ENCODE peak calls at places on chromosomes 12 and 14, in eight cellular contexts. C is PC-3, L is GM12865, Z is fibroblast of mammary gland, D is brain microvascular endothelial cell, X is HCT116, T is left lung, P is mammary epithelial cell. K is an unnamed sample.

GRCh38 chr12:109540526-109541411 is 32.5 kb downstream of the MMAB start:
- DNase-seq in L (no peak), T (no peak), P (no peak), C (no peak), X (no peak), D (no peak), Z (no peak), K (no peak)

GRCh38 chr14:89262041-89262440 is 155.0 kb downstream of the FOXN3 start:
- DNase-seq in L (no peak), X (no peak), P (no peak), Z (no peak), T (no peak), C (no peak), D (no peak), K (no peak)

GRCh38 chr12:69655616-69656336 is 43.3 kb downstream of the BEST3 start:
- DNase-seq in T (no peak), X (no peak), Z (peak; percentile 69), D (peak; percentile 90), L (no peak), C (peak; percentile 9), P (peak; percentile 76), K (peak; percentile 36)

GRCh38 chr14:66432334-66432733 is 53.8 kb upstream of the CCDC196 start:
- DNase-seq in Z (no peak), X (no peak), L (no peak), D (no peak), P (no peak), C (no peak), T (no peak), K (no peak)

GRCh38 chr14:77022219-77022852 is 6.2 kb downstream of the IRF2BPL start:
- DNase-seq in C (peak; percentile 4), P (no peak), Z (no peak), T (no peak), L (peak; percentile 79), X (no peak), D (no peak), K (no peak)

GRCh38 chr12:123940627-123940966 is 32.0 kb downstream of the CCDC92 start:
- DNase-seq in X (no peak), Z (no peak), D (no peak), P (no peak), T (no peak), L (no peak), C (no peak), K (no peak)

GRCh38 chr12:126772171-126772864 is 1494.7 kb upstream of the TMEM132C start:
- DNase-seq in X (peak; percentile 93), P (peak; percentile 39), C (peak; percentile 97), Z (peak; percentile 82), D (no peak), L (peak; percentile 91), T (no peak), K (peak; percentile 10)

GRCh38 chr12:45547822-45548221 is 181.7 kb upstream of the ARID2 start:
- DNase-seq in Z (peak; percentile 16), C (peak; percentile 13), X (no peak), T (no peak), P (no peak), L (peak; percentile 31), D (peak; percentile 4), K (no peak)

GRCh38 chr14:94775082-94775874 is 5.4 kb upstream of the GSC start:
- DNase-seq in Z (no peak), P (no peak), D (no peak), C (no peak), L (no peak), T (no peak), X (no peak), K (no peak)

GRCh38 chr14:21039585-21040369 is 2.4 kb upstream of the RNASE7 start:
- DNase-seq in L (peak; percentile 50), X (peak; percentile 41), D (peak; percentile 53), T (no peak), Z (peak; percentile 73), C (peak; percentile 62), P (peak; percentile 66), K (no peak)

GRCh38 chr12:92871121-92871520 is 58.0 kb downstream of the EEA1 start:
- DNase-seq in D (no peak), C (no peak), L (no peak), X (no peak), Z (no peak), T (no peak), P (no peak), K (no peak)

GRCh38 chr12:118404876-118405521 is 28.6 kb downstream of the SUDS3 start:
- DNase-seq in Z (peak; percentile 71), P (peak; percentile 45), T (no peak), X (peak; percentile 37), L (peak; percentile 58), C (peak; percentile 85), D (peak; percentile 78), K (peak; percentile 31)

GRCh38 chr12:110120878-110121277 is 3.3 kb upstream of the IFT81 start:
- DNase-seq in L (no peak), C (no peak), Z (no peak), T (no peak), D (no peak), X (no peak), P (no peak), K (no peak)

GRCh38 chr12:39375206-39375808 is 67.6 kb downstream of the KIF21A start:
- DNase-seq in P (no peak), D (no peak), T (no peak), C (no peak), L (peak; percentile 29), X (peak; percentile 2), Z (no peak), K (no peak)

GRCh38 chr14:32596390-32596789 is 267.3 kb downstream of the AKAP6 start:
- DNase-seq in X (no peak), D (no peak), C (peak; percentile 52), L (no peak), T (no peak), P (no peak), Z (no peak), K (no peak)

GRCh38 chr14:32595496-32595895 is 266.4 kb downstream of the AKAP6 start:
- DNase-seq in Z (no peak), L (no peak), P (no peak), C (no peak), T (no peak), D (no peak), X (no peak), K (no peak)

GRCh38 chr14:32594766-32595165 is 265.7 kb downstream of the AKAP6 start:
- DNase-seq in L (no peak), Z (peak; percentile 86), P (peak; percentile 23), T (no peak), D (peak; percentile 56), X (no peak), C (peak; percentile 40), K (peak; percentile 63)

GRCh38 chr14:32601908-32602307 is 272.8 kb downstream of the AKAP6 start:
- DNase-seq in T (no peak), C (no peak), Z (peak; percentile 58), P (no peak), D (no peak), X (no peak), L (no peak), K (no peak)

DNA sequence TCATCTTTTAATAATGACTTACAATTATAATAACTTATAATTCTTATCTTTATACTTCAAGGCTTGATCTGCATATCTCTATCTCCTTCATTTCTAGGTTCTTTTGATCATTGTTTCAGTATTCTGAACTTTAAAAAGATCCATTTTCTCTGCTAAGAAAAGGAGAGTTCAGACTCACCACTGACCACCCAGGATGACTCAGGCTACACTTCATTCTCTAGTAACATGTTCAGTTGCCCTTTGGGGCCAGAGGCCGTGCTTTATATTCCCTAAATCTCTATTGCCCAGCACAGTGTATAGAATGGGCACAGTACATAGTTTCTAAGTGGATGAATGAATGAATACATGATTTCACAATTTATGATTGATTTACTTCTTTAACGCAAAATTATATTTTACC is 268.7 kb downstream of the AKAP6 start:
- DNase-seq in T (no peak), D (no peak), Z (peak; percentile 57), X (no peak), C (no peak), L (no peak), P (no peak), K (no peak)
- H3K4me3 ChIP-seq in T (no peak overlapping the region), D (no peak overlapping the region), Z (no peak overlapping the region), X (no peak overlapping the region), C (no peak overlapping the region), L (no peak overlapping the region), P (no peak overlapping the region), K (no peak overlapping the region)

GRCh38 chr12:102950107-102950949 is 7.1 kb upstream of the ASCL1 start:
- DNase-seq in P (no peak), L (peak; percentile 35), D (no peak), C (no peak), T (peak; percentile 80), X (no peak), Z (no peak), K (no peak)
- TF ChIP-seq CTCF in P (peak; percentile 28), L (peak; percentile 7), D (no peak), C (no peak), T (no peak), X (no peak), Z (no peak), K (no peak)

GRCh38 chr14:104659146-104659545 is 30.3 kb upstream of the INF2 start:
- DNase-seq in Z (no peak), X (no peak), L (no peak), T (no peak), C (no peak), D (no peak), P (no peak), K (no peak)

GRCh38 chr14:104656014-104656714 is 33.3 kb upstream of the INF2 start:
- DNase-seq in L (no peak), T (peak; percentile 65), D (no peak), X (no peak), C (no peak), P (no peak), Z (no peak), K (no peak)

GRCh38 chr14:104658325-104658712 is 31.1 kb upstream of the INF2 start:
- DNase-seq in P (no peak), Z (no peak), L (no peak), X (no peak), T (no peak), D (no peak), C (no peak), K (no peak)

GRCh38 chr14:104657114-104657524 is 32.3 kb upstream of the INF2 start:
- DNase-seq in P (no peak), Z (no peak), X (no peak), L (peak; percentile 56), C (no peak), T (no peak), D (no peak), K (no peak)

GRCh38 chr14:104657563-104658324 is 31.7 kb upstream of the INF2 start:
- DNase-seq in D (no peak), C (no peak), X (no peak), L (peak; percentile 83), Z (no peak), P (no peak), T (no peak), K (no peak)
- H3K4me3 ChIP-seq in D (no peak overlapping the region), C (no peak overlapping the region), X (no peak overlapping the region), L (no peak overlapping the region), Z (no peak overlapping the region), P (no peak overlapping the region), T (no peak overlapping the region), K (no peak overlapping the region)

DNA sequence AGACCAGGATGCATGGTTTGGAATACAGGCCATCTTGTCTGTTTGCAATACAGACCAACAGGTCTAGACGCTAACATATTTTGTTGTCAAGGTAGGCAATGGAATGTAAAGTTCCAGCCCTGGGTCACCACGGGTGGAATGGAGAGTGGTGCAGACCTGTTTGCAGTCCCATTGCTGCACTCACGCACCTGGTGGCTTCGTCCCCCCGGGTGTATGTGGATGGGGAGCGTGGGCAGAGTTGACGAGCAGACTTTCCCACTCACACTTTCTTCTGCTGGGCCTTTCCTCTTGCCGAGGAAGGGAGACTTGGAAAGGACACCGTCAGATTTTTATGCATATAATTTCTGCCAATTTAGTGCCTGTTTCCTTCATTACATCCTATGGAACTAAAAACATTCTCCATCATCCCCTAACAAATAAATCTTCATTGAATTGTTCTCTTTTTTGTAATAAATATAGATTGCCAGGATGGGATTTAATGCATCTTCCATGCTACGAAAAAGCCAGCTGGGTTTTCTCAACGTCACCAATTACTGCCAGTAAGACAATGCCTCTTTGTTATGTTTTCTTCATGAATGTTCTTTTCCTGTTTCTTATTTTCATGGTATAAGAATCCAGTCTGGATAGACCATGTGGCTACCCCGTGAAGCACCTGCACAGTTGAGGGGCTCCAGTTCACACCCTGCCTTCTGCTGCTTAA is 15.2 kb downstream of the DCAF4 start:
- DNase-seq in C (no peak), X (no peak), D (no peak), Z (no peak), T (no peak), L (no peak), P (no peak), K (no peak)
- TF ChIP-seq CTCF in C (no peak), X (no peak), D (no peak), Z (no peak), T (no peak), L (no peak), P (no peak), K (no peak)